ENCODE peak calls at places on chromosomes 1 and 21, in four cellular contexts. L is mesendoderm, E is aorta, W is tibial artery. S is an unnamed sample.

GRCh38 chr1:192579319-192579738 is 3.8 kb downstream of the RGS1 start:
- DNase-seq in L (peak; percentile 85), E (no peak), W (no peak), S (no peak)

GRCh38 chr1:181112071-181112929 is 23.8 kb downstream of the IER5 start:
- DNase-seq in E (peak; percentile 88), L (peak; percentile 95), W (peak; percentile 88), S (peak; percentile 84)

GRCh38 chr1:30379684-30380624 is 343.4 kb downstream of the MATN1 start:
- DNase-seq in L (peak; percentile 78), W (peak; percentile 63), E (no peak), S (peak; percentile 54)

GRCh38 chr1:175792126-175792525 is 48.7 kb upstream of the TNR start:
- DNase-seq in E (no peak), W (no peak), L (no peak), S (no peak)

GRCh38 chr1:235783148-235783776 is 83.4 kb downstream of the LYST start:
- DNase-seq in E (no peak), W (no peak), L (peak; percentile 56), S (no peak)

GRCh38 chr1:43007377-43008105 is 48.9 kb upstream of the SLC2A1 start:
- DNase-seq in L (peak; percentile 76), W (no peak), E (no peak), S (no peak)

GRCh38 chr1:77889240-77889637 is 815 bp downstream of the NEXN start:
- DNase-seq in W (no peak), E (no peak), L (peak; percentile 64), S (no peak)

GRCh38 chr1:25180996-25181395 is 51.3 kb downstream of the SYF2 start:
- DNase-seq in W (no peak), L (no peak), E (no peak), S (no peak)

GRCh38 chr21:45312296-45312695 is 24.6 kb upstream of the POFUT2 start:
- DNase-seq in W (no peak), E (no peak), L (no peak), S (no peak)

GRCh38 chr1:246459213-246459612 is 47.9 kb downstream of the SMYD3 start:
- DNase-seq in W (no peak), E (no peak), L (peak; percentile 16), S (no peak)

GRCh38 chr1:26828352-26829093 is 2.0 kb downstream of the ZDHHC18 start:
- DNase-seq in W (no peak), E (peak; percentile 74), L (no peak), S (no peak)

GRCh38 chr1:38840281-38840680 is 19.3 kb downstream of the RRAGC start:
- DNase-seq in L (no peak), W (no peak), E (no peak), S (no peak)

GRCh38 chr1:10507111-10507879 is 32.5 kb downstream of the PEX14 start:
- DNase-seq in L (peak; percentile 83), E (peak; percentile 76), W (peak; percentile 85), S (peak; percentile 75)

GRCh38 chr1:95233321-95233736 is 681 bp upstream of the RWDD3 start:
- DNase-seq in L (peak; percentile 91), W (peak; percentile 69), E (peak; percentile 54), S (peak; percentile 51)

GRCh38 chr21:33109574-33110339 is 39.8 kb downstream of the OLIG1 start:
- DNase-seq in L (peak; percentile 34), E (no peak), W (no peak), S (no peak)

GRCh38 chr1:185300152-185300551 is 16.9 kb downstream of the IVNS1ABP start:
- DNase-seq in W (no peak), E (no peak), L (no peak), S (no peak)

GRCh38 chr1:29240986-29241385 is 4.7 kb downstream of the PTPRU start:
- DNase-seq in E (no peak), L (no peak), W (no peak), S (no peak)

GRCh38 chr21:43942621-43943020 is 69.5 kb upstream of the TRAPPC10 start:
- DNase-seq in W (no peak), L (no peak), E (no peak), S (no peak)

GRCh38 chr1:33626801-33627200 is 154.4 kb downstream of the ZSCAN20 start:
- DNase-seq in E (no peak), W (no peak), L (no peak), S (no peak)

GRCh38 chr1:212916395-212917133 is 33.8 kb upstream of the VASH2 start:
- DNase-seq in L (peak; percentile 97), W (no peak), E (peak; percentile 66), S (no peak)

GRCh38 chr1:156245451-156246232 is 2.2 kb downstream of the PAQR6 start:
- DNase-seq in L (no peak), E (no peak), W (no peak), S (peak; percentile 42)

GRCh38 chr1:167158813-167159275 is 61.8 kb upstream of the POU2F1 start:
- DNase-seq in L (no peak), W (no peak), E (no peak), S (no peak)

GRCh38 chr1:238777551-238777950 is 608.8 kb upstream of the CHRM3 start:
- DNase-seq in L (no peak), W (no peak), E (no peak), S (no peak)

GRCh38 chr21:46550511-46550941 is 54.4 kb downstream of the S100B start:
- DNase-seq in E (no peak), W (no peak), L (no peak), S (no peak)

GRCh38 chr1:151539321-151540020 is 638 bp upstream of the TUFT1 start:
- DNase-seq in E (peak; percentile 83), L (peak; percentile 89), W (peak; percentile 87), S (peak; percentile 92)

GRCh38 chr21:35265170-35265877 is 216.2 kb upstream of the RUNX1 start:
- DNase-seq in E (no peak), L (no peak), W (no peak), S (no peak)

GRCh38 chr1:40449684-40450490 is at the start of gene ZFP69B:
- DNase-seq in W (peak; percentile 93), L (peak; percentile 95), E (peak; percentile 94), S (peak; percentile 93)

GRCh38 chr1:11320153-11320936 is 47.3 kb downstream of the UBIAD1 start:
- DNase-seq in E (no peak), W (no peak), L (peak; percentile 74), S (no peak)

GRCh38 chr1:64036549-64036948 is 166.9 kb upstream of the UBE2U start:
- DNase-seq in L (no peak), E (no peak), W (no peak), S (no peak)

GRCh38 chr1:7585216-7585907 is 185.7 kb upstream of the VAMP3 start:
- DNase-seq in E (peak; percentile 20), L (no peak), W (peak; percentile 53), S (peak; percentile 23)

GRCh38 chr1:204344665-204345064 is 15.1 kb downstream of the PLEKHA6 start:
- DNase-seq in E (no peak), L (no peak), W (no peak), S (no peak)

GRCh38 chr1:201191723-201192477 is 1.3 kb downstream of the IGFN1 start:
- DNase-seq in W (no peak), E (no peak), L (no peak), S (no peak)

GRCh38 chr1:101302831-101303511 is 66.2 kb downstream of the S1PR1 start:
- DNase-seq in E (no peak), W (no peak), L (no peak), S (no peak)

GRCh38 chr1:37858931-37859506 is 373 bp downstream of the MTF1 start:
- DNase-seq in E (no peak), L (no peak), W (no peak), S (no peak)

GRCh38 chr1:3352084-3352951 is 102.1 kb upstream of the ARHGEF16 start:
- DNase-seq in L (peak; percentile 79), E (peak; percentile 80), W (peak; percentile 93), S (no peak)

GRCh38 chr1:26259578-26259977 is 20.3 kb upstream of the SH3BGRL3 start:
- DNase-seq in E (no peak), W (no peak), L (no peak), S (no peak)

GRCh38 chr1:43149889-43150288 is 22.2 kb downstream of the EBNA1BP2 start:
- DNase-seq in W (no peak), E (no peak), L (no peak), S (no peak)

GRCh38 chr1:198876371-198876871 is 237.6 kb downstream of the PTPRC start:
- DNase-seq in L (peak; percentile 44), E (no peak), W (no peak), S (no peak)

GRCh38 chr21:14356771-14357170 is 26.2 kb downstream of the HSPA13 start:
- DNase-seq in E (no peak), W (no peak), L (no peak), S (no peak)

GRCh38 chr1:9321986-9322715 is 29.5 kb downstream of the SPSB1 start:
- DNase-seq in W (no peak), E (no peak), L (no peak), S (no peak)
- H3K4me3 ChIP-seq in W (no peak overlapping the region), E (no peak overlapping the region), L (no peak overlapping the region), S (no peak overlapping the region)

GRCh38 chr1:225772323-225772768 is 5.3 kb upstream of the SRP9 start:
- DNase-seq in E (peak; percentile 87), W (peak; percentile 90), L (peak; percentile 97), S (peak; percentile 80)

GRCh38 chr1:225768662-225769426 is 8.8 kb upstream of the SRP9 start:
- DNase-seq in E (no peak), L (peak; percentile 80), W (peak; percentile 32), S (peak; percentile 29)

GRCh38 chr1:225771661-225772322 is 5.8 kb upstream of the SRP9 start:
- DNase-seq in W (peak; percentile 23), E (no peak), L (no peak), S (no peak)

GRCh38 chr1:225769687-225770086 is 7.9 kb upstream of the SRP9 start:
- DNase-seq in W (peak; percentile 46), L (no peak), E (no peak), S (no peak)

DNA sequence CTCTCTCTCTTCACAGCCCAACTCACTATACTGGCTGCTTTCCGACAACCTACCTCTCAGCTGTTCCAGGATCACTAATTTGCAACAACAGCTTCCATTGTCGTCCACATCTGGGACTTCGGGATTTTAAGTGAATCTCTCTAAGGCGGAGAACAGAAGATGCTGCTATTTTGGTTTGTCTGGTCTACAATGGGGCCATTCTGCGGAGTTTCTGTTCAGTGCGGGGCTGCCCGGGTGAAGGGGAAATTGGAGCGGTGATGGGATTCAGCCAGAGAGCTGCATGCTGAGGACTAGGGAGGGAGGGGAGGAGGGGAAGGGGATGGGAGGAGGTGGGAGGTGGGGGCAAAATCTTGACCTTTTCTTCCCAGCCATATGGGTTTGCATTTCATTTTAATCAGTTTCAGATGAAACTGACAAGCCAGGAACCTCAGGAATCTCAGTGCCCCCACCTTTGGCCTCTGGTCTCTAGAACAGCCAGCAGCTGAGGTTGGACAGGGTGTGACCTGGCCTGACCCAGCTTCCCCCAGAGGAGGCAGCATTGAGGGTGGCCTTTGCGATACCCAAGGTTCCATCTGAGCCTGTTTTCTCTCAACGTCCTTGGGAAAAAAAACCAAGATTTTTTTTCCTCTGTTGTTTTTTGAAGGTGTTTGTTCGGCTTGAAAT is 6.9 kb upstream of the SRP9 start:
- DNase-seq in W (peak; percentile 33), L (peak; percentile 78), E (no peak), S (no peak)
- H3K4me1 ChIP-seq in W (peaks cover 35% of the 10 kb centered on the region), L (peaks cover 25% of the 10 kb centered on the region), E (peaks cover 2% of the 10 kb centered on the region), S (peaks cover 6% of the 10 kb centered on the region)

GRCh38 chr21:41369915-41370839 is 8.3 kb downstream of the MX2 start:
- DNase-seq in E (no peak), W (peak; percentile 64), L (peak; percentile 49), S (no peak)
- H3K4me3 ChIP-seq in E (no peak overlapping the region), W (peak overlapping the region; percentile 35), L (peak overlapping the region; percentile 39), S (peak overlapping the region; percentile 32)

DNA sequence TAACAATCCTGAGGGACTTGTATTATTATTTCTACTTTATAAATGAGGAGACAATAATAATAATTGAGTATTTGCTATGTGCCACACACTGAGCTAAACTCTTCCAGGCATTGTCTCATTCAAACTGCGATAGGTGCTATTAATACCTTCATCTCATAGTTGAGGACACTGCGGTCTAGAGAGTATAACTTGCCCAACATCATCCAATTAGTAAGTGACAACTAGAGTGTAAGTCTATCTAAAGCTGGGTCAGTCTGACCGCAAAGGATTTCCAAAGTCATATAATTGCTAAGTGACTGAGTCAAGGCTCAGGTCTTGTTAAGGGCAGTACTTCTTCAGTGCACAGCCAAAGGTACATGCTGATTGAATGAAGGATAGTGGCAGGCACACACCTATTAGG is 9.7 kb downstream of the BCL9 start:
- DNase-seq in W (no peak), L (no peak), E (no peak), S (no peak)
- H3K4me1 ChIP-seq in W (no peaks in the 10 kb centered on the region), L (peaks cover 2% of the 10 kb centered on the region), E (no peaks in the 10 kb centered on the region), S (no peaks in the 10 kb centered on the region)

S was measured in right lobe of liver.